ENCODE peak calls at places on chromosome 21, in six cellular contexts. L is NCI-H2081, I is epithelial cell of proximal tubule, J is upper lobe of right lung, V is BE2C, Q is LoVo. R is an unnamed sample.

GRCh38 chr21:32538147-32538792 is 47.1 kb downstream of the TCP10L start:
- DNase-seq in L (no peak), I (no peak), J (no peak), V (no peak), Q (no peak), R (no peak)

GRCh38 chr21:34986561-34987533 is 62.3 kb downstream of the RUNX1 start:
- DNase-seq in L (peak), I (no peak), J (no peak), V (no peak), Q (peak), R (peak)

GRCh38 chr21:41877901-41878830 is 978 bp downstream of the PRDM15 start:
- DNase-seq in L (peak), I (no peak), J (peak), V (no peak), Q (peak), R (peak)

GRCh38 chr21:29431680-29432079 is 133.0 kb downstream of the BACH1 start:
- DNase-seq in L (peak), I (no peak), J (no peak), V (no peak), Q (no peak), R (no peak)

GRCh38 chr21:15009964-15010363 is 54.8 kb downstream of the NRIP1 start:
- DNase-seq in L (no peak), I (no peak), J (no peak), V (no peak), Q (no peak), R (no peak)

GRCh38 chr21:38323721-38324591 is 67.2 kb downstream of the KCNJ15 start:
- DNase-seq in L (peak), I (peak), J (no peak), V (no peak), Q (peak), R (no peak)

GRCh38 chr21:27803571-27803970 is 836.7 kb upstream of the ADAMTS5 start:
- DNase-seq in L (no peak), I (no peak), J (no peak), V (no peak), Q (no peak), R (no peak)

GRCh38 chr21:36155603-36156338 is 853 bp upstream of the DOP1B start:
- DNase-seq in L (no peak), I (no peak), J (peak), V (no peak), Q (peak), R (no peak)

GRCh38 chr21:26918318-26919065 is 48.4 kb downstream of the ADAMTS5 start:
- DNase-seq in L (no peak), I (no peak), J (no peak), V (no peak), Q (no peak), R (no peak)

GRCh38 chr21:45041351-45041805 is 33.0 kb upstream of the ADARB1 start:
- DNase-seq in L (no peak), I (no peak), J (peak), V (peak), Q (no peak), R (no peak)

GRCh38 chr21:27813750-27814149 is 846.9 kb upstream of the ADAMTS5 start:
- DNase-seq in L (no peak), I (no peak), J (no peak), V (peak), Q (no peak), R (no peak)

GRCh38 chr21:44528634-44528995 is 11.4 kb downstream of the KRTAP10-1 start:
- DNase-seq in L (no peak), I (no peak), J (no peak), V (no peak), Q (no peak), R (no peak)

GRCh38 chr21:44723177-44724131 is 12.1 kb upstream of the TSPEAR start:
- DNase-seq in L (no peak), I (no peak), J (no peak), V (no peak), Q (no peak), R (peak)

GRCh38 chr21:38333290-38334272 is 76.8 kb downstream of the KCNJ15 start:
- DNase-seq in L (no peak), I (no peak), J (no peak), V (no peak), Q (no peak), R (no peak)

GRCh38 chr21:26471116-26471505 is 102.0 kb downstream of the CYYR1 start:
- DNase-seq in L (no peak), I (no peak), J (no peak), V (no peak), Q (no peak), R (no peak)

GRCh38 chr21:31612889-31613785 is 46.4 kb upstream of the SOD1 start:
- DNase-seq in L (no peak), I (no peak), J (peak), V (no peak), Q (no peak), R (peak)

GRCh38 chr21:16199539-16199938 is 469.8 kb downstream of the USP25 start:
- DNase-seq in L (no peak), I (no peak), J (no peak), V (no peak), Q (no peak), R (no peak)

GRCh38 chr21:30839304-30839703 is 9.7 kb upstream of the KRTAP7-1 start:
- DNase-seq in L (no peak), I (no peak), J (no peak), V (peak), Q (peak), R (no peak)

GRCh38 chr21:32172106-32172505 is 106.7 kb downstream of the MIS18A start:
- DNase-seq in L (no peak), I (no peak), J (no peak), V (no peak), Q (no peak), R (no peak)

GRCh38 chr21:17925900-17926299 is 106.7 kb upstream of the C21orf91 start:
- DNase-seq in L (no peak), I (no peak), J (no peak), V (peak), Q (peak), R (no peak)